ENCODE peak calls at places on chromosomes 7 and 10, in eight cellular contexts. X, T, N, Y, M, A, Z and S are unnamed samples.

GRCh38 chr7:137695942-137696341 is 150.8 kb downstream of the DGKI start:
- DNase-seq in T (peak; percentile 93), M (no peak), N (no peak), Z (no peak), X (no peak), A (no peak), Y (no peak), S (no peak)

GRCh38 chr10:131061221-131061620 is 250.3 kb downstream of the TCERG1L start:
- DNase-seq in X (no peak), Z (no peak), N (no peak), T (no peak), Y (no peak), A (no peak), M (no peak), S (no peak)

GRCh38 chr7:118995395-118995794 is 770.9 kb downstream of the ANKRD7 start:
- DNase-seq in N (no peak), A (no peak), X (peak; percentile 79), Y (peak; percentile 10), M (no peak), T (no peak), Z (no peak), S (no peak)

GRCh38 chr10:2119316-2119715 is 382.0 kb upstream of the ADARB2 start:
- DNase-seq in Z (no peak), T (no peak), X (peak; percentile 67), A (peak; percentile 93), Y (no peak), N (no peak), M (no peak), S (no peak)

GRCh38 chr10:29955308-29955935 is 104.0 kb downstream of the JCAD start:
- DNase-seq in M (no peak), N (no peak), A (peak; percentile 67), X (peak; percentile 68), Y (peak; percentile 51), T (no peak), Z (no peak), S (no peak)

GRCh38 chr7:142896741-142897379 is 11.3 kb upstream of the TRPV6 start:
- DNase-seq in N (no peak), Y (no peak), X (no peak), T (no peak), M (no peak), Z (no peak), A (no peak), S (no peak)

GRCh38 chr7:113698556-113699220 is 220.1 kb downstream of the PPP1R3A start:
- DNase-seq in Z (no peak), M (peak; percentile 52), N (peak; percentile 59), X (peak; percentile 2), Y (peak; percentile 39), A (peak; percentile 16), T (peak; percentile 15), S (peak; percentile 23)

GRCh38 chr7:93013471-93014061 is 104.2 kb downstream of the SAMD9 start:
- DNase-seq in N (no peak), Y (peak; percentile 66), M (no peak), Z (no peak), X (peak; percentile 46), T (no peak), A (no peak), S (no peak)

GRCh38 chr7:26048663-26049062 is 103.3 kb upstream of the NFE2L3 start:
- DNase-seq in A (no peak), Z (no peak), N (no peak), M (no peak), T (no peak), Y (no peak), X (no peak), S (no peak)

GRCh38 chr10:102837230-102837721 is at the start of gene CYP17A1:
- DNase-seq in N (no peak), T (no peak), M (no peak), Y (no peak), X (no peak), A (no peak), Z (no peak), S (no peak)

GRCh38 chr7:92835851-92836488 is 403 bp downstream of the CDK6 start:
- DNase-seq in T (peak; percentile 7), Z (no peak), N (peak; percentile 62), M (peak; percentile 36), Y (no peak), A (no peak), X (peak; percentile 61), S (no peak)

GRCh38 chr7:33750177-33750576 is 155.2 kb upstream of the BMPER start:
- DNase-seq in Z (no peak), N (peak; percentile 63), X (no peak), M (peak; percentile 75), T (no peak), Y (peak; percentile 84), A (peak; percentile 12), S (no peak)

GRCh38 chr10:13820591-13821377 is 234.0 kb downstream of the PRPF18 start:
- DNase-seq in T (no peak), X (no peak), A (no peak), Y (no peak), M (no peak), N (no peak), Z (no peak), S (no peak)

GRCh38 chr7:121545418-121545817 is 149.3 kb upstream of the FAM3C start:
- DNase-seq in A (peak; percentile 61), Z (no peak), M (peak; percentile 48), Y (no peak), X (no peak), T (no peak), N (no peak), S (no peak)

GRCh38 chr7:121547341-121548092 is 151.4 kb upstream of the FAM3C start:
- DNase-seq in Z (no peak), M (peak; percentile 85), X (peak; percentile 72), A (peak; percentile 50), Y (peak; percentile 78), T (peak; percentile 44), N (peak; percentile 87), S (peak; percentile 63)

GRCh38 chr7:121544199-121544598 is 148.1 kb upstream of the FAM3C start:
- DNase-seq in X (no peak), A (no peak), M (no peak), T (no peak), N (no peak), Y (no peak), Z (no peak), S (no peak)

GRCh38 chr7:121546632-121547340 is 150.7 kb upstream of the FAM3C start:
- DNase-seq in X (no peak), M (peak; percentile 53), Y (no peak), T (no peak), A (no peak), Z (no peak), N (no peak), S (no peak)

GRCh38 chr7:121544726-121545125 is 148.6 kb upstream of the FAM3C start:
- DNase-seq in A (peak; percentile 98), N (peak; percentile 93), Y (peak; percentile 89), T (peak; percentile 6), Z (no peak), X (peak; percentile 88), M (peak; percentile 94), S (peak; percentile 100)
- H3K4me1 ChIP-seq in A (peaks cover 18% of the 10 kb centered on the region), N (peaks cover 15% of the 10 kb centered on the region), Y (peaks cover 3% of the 10 kb centered on the region), T (no peaks in the 10 kb centered on the region), Z (no peaks in the 10 kb centered on the region), X (no peaks in the 10 kb centered on the region), M (peaks cover 39% of the 10 kb centered on the region), S (peaks cover 32% of the 10 kb centered on the region)

DNA sequence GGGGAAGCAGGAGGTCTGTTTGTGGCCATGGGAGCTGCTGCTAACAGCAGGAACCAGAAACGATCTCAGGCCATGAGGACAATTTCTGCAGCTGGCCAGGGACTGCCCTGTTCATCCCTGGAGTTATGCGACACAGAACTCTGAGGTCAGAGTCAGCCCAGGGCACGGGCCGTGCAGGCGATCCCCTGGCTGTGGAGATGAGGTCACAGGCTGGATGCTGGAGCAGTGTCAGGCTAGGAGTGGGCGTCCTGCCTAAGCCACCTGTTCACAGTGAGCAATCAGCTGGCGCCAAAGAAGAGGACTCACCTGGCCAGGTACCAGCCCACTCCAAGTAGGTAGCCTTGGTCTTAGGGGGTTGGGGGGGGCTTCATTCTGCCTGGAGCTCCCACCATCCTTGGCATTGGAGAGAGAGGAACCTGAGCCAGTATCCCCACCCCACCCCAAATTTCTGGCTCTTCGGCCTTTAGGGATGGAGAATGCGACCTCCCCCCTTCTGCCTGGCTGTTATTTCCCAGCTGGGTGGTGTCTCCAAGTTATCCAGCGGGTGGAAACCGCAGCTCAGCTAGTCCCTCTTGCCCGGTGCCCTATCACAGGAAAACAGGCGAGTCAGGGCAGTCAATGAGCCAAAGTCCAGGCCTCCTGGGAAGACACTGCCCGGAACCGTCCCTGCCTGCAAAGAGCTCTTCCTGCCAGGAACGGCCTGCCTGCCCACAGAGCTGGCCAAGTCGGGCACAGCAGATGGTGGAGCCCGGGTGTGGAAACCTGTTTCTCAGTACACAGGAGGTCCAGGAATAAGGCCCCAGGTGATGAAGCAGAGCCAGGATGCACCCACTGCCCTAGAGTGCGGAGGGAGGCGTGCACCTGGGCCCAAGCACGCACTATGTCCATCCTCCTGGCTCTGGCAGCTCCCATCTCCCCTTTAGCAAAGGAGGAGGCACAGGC is 1.8 kb upstream of the TTYH3 start:
- DNase-seq in T (peak; percentile 69), M (no peak), N (no peak), A (peak; percentile 39), Y (peak; percentile 39), Z (no peak), X (peak; percentile 64), S (no peak)
- H3K4me2 ChIP-seq in T (peak overlapping the region; percentile 98), M (no peak overlapping the region), N (no peak overlapping the region), A (no peak overlapping the region), Y (no peak overlapping the region), Z (no peak overlapping the region), X (no peak overlapping the region), S (no peak overlapping the region)

GRCh38 chr7:139094030-139094429 is 15.5 kb downstream of the ZC3HAV1 start:
- DNase-seq in Y (no peak), T (no peak), X (no peak), M (no peak), Z (no peak), A (no peak), N (no peak), S (no peak)
- H3K4me1 ChIP-seq in Y (peaks cover 2% of the 10 kb centered on the region), T (peaks cover 19% of the 10 kb centered on the region), X (peaks cover 10% of the 10 kb centered on the region), M (peaks cover 9% of the 10 kb centered on the region), Z (peaks cover 3% of the 10 kb centered on the region), A (no peaks in the 10 kb centered on the region), N (peaks cover 4% of the 10 kb centered on the region), S (no peaks in the 10 kb centered on the region)

GRCh38 chr10:50496228-50496627 is 127.5 kb downstream of the SGMS1 start:
- DNase-seq in N (no peak), M (no peak), A (no peak), Z (no peak), T (no peak), Y (no peak), X (no peak), S (no peak)

GRCh38 chr10:50501478-50501877 is 122.3 kb downstream of the SGMS1 start:
- DNase-seq in Y (peak; percentile 67), X (peak; percentile 65), T (peak; percentile 7), N (peak; percentile 50), A (peak; percentile 80), Z (no peak), M (no peak), S (no peak)

GRCh38 chr10:50497758-50498157 is 126.0 kb downstream of the SGMS1 start:
- DNase-seq in X (peak; percentile 25), Y (peak; percentile 86), A (peak; percentile 84), T (peak; percentile 21), M (peak; percentile 85), N (peak; percentile 68), Z (no peak), S (no peak)

GRCh38 chr10:50501899-50502556 is 121.7 kb downstream of the SGMS1 start:
- DNase-seq in X (no peak), M (peak; percentile 83), Y (no peak), A (peak; percentile 14), Z (no peak), N (no peak), T (peak; percentile 90), S (no peak)

DNA sequence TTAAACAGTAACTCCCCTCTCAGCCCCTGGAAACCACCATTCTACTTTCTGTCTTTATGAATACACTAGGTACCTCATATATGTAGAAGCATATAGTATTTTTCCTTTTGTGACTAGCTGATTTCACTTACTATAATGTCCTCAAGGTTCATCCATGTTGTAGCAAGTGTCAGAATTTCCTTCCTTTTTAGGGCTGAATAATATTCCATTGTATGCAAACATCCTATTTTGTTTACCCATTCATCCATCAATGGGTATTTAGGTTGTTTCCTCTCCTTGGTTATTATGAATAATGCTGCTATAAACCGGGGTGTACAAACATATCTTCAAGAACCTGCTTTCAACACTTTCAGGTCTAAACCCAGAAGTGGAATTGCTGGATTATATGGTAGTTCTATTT is 125.3 kb downstream of the SGMS1 start:
- DNase-seq in M (no peak), Z (no peak), X (no peak), A (no peak), T (no peak), N (no peak), Y (no peak), S (no peak)
- H3K4me2 ChIP-seq in M (peak overlapping the region; percentile 60), Z (no peak overlapping the region), X (no peak overlapping the region), A (no peak overlapping the region), T (no peak overlapping the region), N (peak overlapping the region; percentile 43), Y (no peak overlapping the region), S (no peak overlapping the region)